ENCODE peak calls at places on chromosomes 11 and 22, in five cellular contexts. D is RWPE1, Y is breast epithelium, B is AG04450, C is Panc1. G is an unnamed sample.

GRCh38 chr22:23781533-23781932 is 5.2 kb upstream of the SMARCB1 start:
- DNase-seq in D (peak), Y (no peak), B (no peak), C (no peak), G (no peak)

GRCh38 chr11:2368851-2369180 is 8.3 kb upstream of the CD81 start:
- DNase-seq in D (no peak), Y (no peak), B (no peak), C (no peak), G (no peak)

GRCh38 chr22:31102441-31103081 is 4.8 kb downstream of the SELENOM start:
- DNase-seq in D (no peak), Y (peak), B (peak), C (no peak), G (no peak)

GRCh38 chr11:67674442-67674871 is at the start of gene ALDH3B2:
- DNase-seq in D (peak), Y (peak), B (no peak), C (no peak), G (no peak)

GRCh38 chr11:96088914-96089313 is 165.0 kb upstream of the MTMR2 start:
- DNase-seq in D (no peak), Y (no peak), B (no peak), C (no peak), G (no peak)

GRCh38 chr11:67345247-67345948 is 7.9 kb downstream of the POLD4 start:
- DNase-seq in D (no peak), Y (no peak), B (no peak), C (no peak), G (no peak)

GRCh38 chr22:49197500-49197899 is 630.2 kb downstream of the BRD1 start:
- DNase-seq in D (no peak), Y (peak), B (no peak), C (no peak), G (no peak)

GRCh38 chr11:76615950-76616349 is 54.6 kb downstream of the LRRC32 start:
- DNase-seq in D (peak), Y (no peak), B (no peak), C (no peak), G (no peak)

GRCh38 chr11:68021167-68021787 is 9.2 kb upstream of the NDUFS8 start:
- DNase-seq in D (no peak), Y (no peak), B (no peak), C (no peak), G (no peak)

GRCh38 chr11:47399860-47400812 is 8.3 kb upstream of the SLC39A13 start:
- DNase-seq in D (no peak), Y (no peak), B (no peak), C (no peak), G (peak)

GRCh38 chr11:35246725-35247124 is 107.8 kb downstream of the CD44 start:
- DNase-seq in D (no peak), Y (no peak), B (no peak), C (no peak), G (no peak)

GRCh38 chr22:38191746-38192474 is 9.9 kb upstream of the MAFF start:
- DNase-seq in D (no peak), Y (no peak), B (no peak), C (no peak), G (no peak)

GRCh38 chr22:44266811-44267760 is 45.7 kb downstream of the SHISAL1 start:
- DNase-seq in D (no peak), Y (no peak), B (no peak), C (no peak), G (no peak)

GRCh38 chr11:1302041-1302460 is 7.4 kb downstream of the TOLLIP start:
- DNase-seq in D (no peak), Y (no peak), B (no peak), C (no peak), G (no peak)

GRCh38 chr11:82981852-82982251 is 80.3 kb downstream of the DDIAS start:
- DNase-seq in D (no peak), Y (no peak), B (no peak), C (no peak), G (no peak)

GRCh38 chr22:31544481-31545480 is 48.4 kb downstream of the SFI1 start:
- DNase-seq in D (no peak), Y (no peak), B (no peak), C (no peak), G (no peak)

GRCh38 chr11:63504933-63505586 is 824 bp upstream of the LGALS12 start:
- DNase-seq in D (no peak), Y (peak), B (no peak), C (no peak), G (no peak)

GRCh38 chr11:119218141-119218878 is 12.2 kb downstream of the CBL start:
- DNase-seq in D (peak), Y (no peak), B (peak), C (peak), G (no peak)

GRCh38 chr22:20658433-20659222 is 115.3 kb upstream of the SERPIND1 start:
- DNase-seq in D (no peak), Y (no peak), B (no peak), C (no peak), G (no peak)

GRCh38 chr11:12777208-12777874 is 103.1 kb downstream of the TEAD1 start:
- DNase-seq in D (no peak), Y (no peak), B (peak), C (no peak), G (no peak)

GRCh38 chr11:133843454-133843987 is 1.8 kb downstream of the SPATA19 start:
- DNase-seq in D (no peak), Y (no peak), B (no peak), C (no peak), G (no peak)

GRCh38 chr11:29129850-29130249 is 887.0 kb downstream of the KCNA4 start:
- DNase-seq in D (peak), Y (no peak), B (no peak), C (no peak), G (no peak)

GRCh38 chr22:21926728-21927127 is 25.9 kb downstream of the PPM1F start:
- DNase-seq in D (no peak), Y (no peak), B (no peak), C (no peak), G (no peak)

GRCh38 chr11:70397336-70397982 is 870 bp upstream of the CTTN start:
- DNase-seq in D (peak), Y (no peak), B (no peak), C (no peak), G (no peak)

GRCh38 chr11:123473941-123474668 is 44.0 kb downstream of the GRAMD1B start:
- DNase-seq in D (peak), Y (no peak), B (peak), C (no peak), G (no peak)

GRCh38 chr11:124724854-124725718 is 14.7 kb upstream of the NRGN start:
- DNase-seq in D (no peak), Y (no peak), B (no peak), C (no peak), G (no peak)

GRCh38 chr11:133081020-133081419 is 451.3 kb downstream of the OPCML start:
- DNase-seq in D (no peak), Y (no peak), B (no peak), C (no peak), G (no peak)

GRCh38 chr11:1573847-1574255 is 1.8 kb upstream of the DUSP8 start:
- DNase-seq in D (no peak), Y (no peak), B (no peak), C (peak), G (no peak)

GRCh38 chr11:15893080-15893492 is 463.3 kb downstream of the SOX6 start:
- DNase-seq in D (no peak), Y (no peak), B (peak), C (no peak), G (no peak)

DNA sequence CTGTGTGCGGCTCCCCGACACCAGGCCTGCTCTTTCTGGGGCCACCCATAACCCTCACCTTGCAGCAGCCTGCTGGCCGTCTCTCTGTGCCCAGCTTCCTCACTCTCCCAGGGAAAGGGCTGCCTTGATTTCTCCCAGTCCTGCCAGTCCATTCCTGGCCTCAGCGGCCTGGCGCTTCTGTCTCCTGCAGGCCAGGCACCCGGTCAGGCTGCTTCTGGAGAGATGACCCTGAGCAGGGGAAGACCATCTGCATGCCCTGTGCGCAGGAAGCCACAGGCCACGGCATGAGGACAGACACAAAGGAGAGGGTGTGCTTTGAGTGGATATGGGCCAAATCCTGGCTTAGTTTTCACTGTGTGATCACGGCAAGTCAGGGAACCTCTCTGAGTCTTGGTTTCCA is 86.2 kb downstream of the TSPAN18 start:
- DNase-seq in D (no peak), Y (no peak), B (no peak), C (no peak), G (no peak)
- H3K27ac ChIP-seq in D (no peak), Y (no peak), B (no peak), C (no peak), G (no peak)

GRCh38 chr11:74954199-74954598 is 5.1 kb downstream of the SPCS2 start:
- DNase-seq in D (no peak), Y (no peak), B (no peak), C (no peak), G (no peak)

GRCh38 chr11:74953448-74953847 is 4.4 kb downstream of the SPCS2 start:
- DNase-seq in D (no peak), Y (no peak), B (no peak), C (no peak), G (no peak)

GRCh38 chr11:74952752-74953151 is 3.7 kb downstream of the SPCS2 start:
- DNase-seq in D (no peak), Y (no peak), B (no peak), C (no peak), G (no peak)

GRCh38 chr11:74956387-74956786 is 7.3 kb downstream of the SPCS2 start:
- DNase-seq in D (no peak), Y (no peak), B (no peak), C (no peak), G (no peak)

DNA sequence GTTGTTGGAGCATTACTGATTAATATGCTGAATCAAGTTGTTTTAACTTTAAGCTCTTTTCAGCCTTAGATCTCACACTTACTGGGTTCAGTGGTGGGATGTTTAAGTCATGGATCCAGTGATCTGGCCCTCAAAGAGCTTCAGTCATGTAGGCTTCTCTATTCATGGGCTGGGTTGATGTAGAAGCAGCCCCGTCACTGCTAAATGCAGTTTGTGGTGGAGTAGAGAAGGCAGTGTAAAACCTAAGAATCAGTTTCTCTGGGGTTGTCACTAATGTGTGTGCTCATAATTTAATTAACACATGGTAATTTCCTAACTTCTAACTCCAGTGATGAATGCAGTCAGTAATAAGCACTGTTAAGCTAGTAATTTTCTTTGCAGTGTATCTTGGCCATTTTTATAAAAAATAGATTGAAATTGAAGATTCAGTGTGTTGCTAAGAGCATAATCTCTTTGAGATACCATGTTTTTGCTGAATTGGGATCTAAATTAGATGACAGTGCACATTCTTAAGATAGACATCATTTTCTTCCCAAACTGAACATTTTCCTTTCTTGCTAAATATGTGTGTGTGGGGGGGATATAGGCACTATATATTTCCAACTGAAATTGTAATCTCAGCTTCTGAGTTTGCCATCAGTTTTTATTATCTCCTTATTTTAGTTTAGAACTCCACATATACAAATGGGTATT is 9.0 kb downstream of the SPCS2 start:
- DNase-seq in D (no peak), Y (no peak), B (no peak), C (no peak), G (no peak)
- H3K27ac ChIP-seq in D (no peak), Y (no peak), B (no peak), C (no peak), G (no peak)

GRCh38 chr22:45958971-45959370 is 18.0 kb downstream of the WNT7B start:
- DNase-seq in D (no peak), Y (no peak), B (no peak), C (no peak), G (no peak)
- H3K27ac ChIP-seq in D (no peak), Y (no peak), B (no peak), C (peak), G (no peak)

DNA sequence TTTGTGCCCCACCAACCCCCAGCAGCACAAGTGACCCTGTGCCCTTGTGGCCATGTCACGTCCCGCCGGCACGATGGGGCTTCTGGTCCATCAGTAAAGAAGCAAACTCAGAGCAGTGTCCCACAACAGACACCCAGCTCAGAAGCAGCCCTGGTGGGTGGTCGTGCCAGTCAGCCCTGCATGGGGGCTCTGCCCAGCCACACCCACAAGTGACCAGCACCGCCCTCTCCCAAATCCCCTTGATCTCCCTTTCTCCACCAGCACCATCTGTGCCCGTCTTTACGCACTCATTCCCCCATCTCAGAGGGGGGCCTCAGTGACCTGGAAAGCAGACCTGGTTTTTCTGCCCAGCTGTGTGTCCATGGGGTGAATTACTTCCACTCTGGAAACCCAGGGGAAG is 149.1 kb downstream of the DSCAML1 start:
- DNase-seq in D (no peak), Y (no peak), B (no peak), C (no peak), G (no peak)
- H3K27ac ChIP-seq in D (no peak), Y (no peak), B (no peak), C (no peak), G (no peak)

DNA sequence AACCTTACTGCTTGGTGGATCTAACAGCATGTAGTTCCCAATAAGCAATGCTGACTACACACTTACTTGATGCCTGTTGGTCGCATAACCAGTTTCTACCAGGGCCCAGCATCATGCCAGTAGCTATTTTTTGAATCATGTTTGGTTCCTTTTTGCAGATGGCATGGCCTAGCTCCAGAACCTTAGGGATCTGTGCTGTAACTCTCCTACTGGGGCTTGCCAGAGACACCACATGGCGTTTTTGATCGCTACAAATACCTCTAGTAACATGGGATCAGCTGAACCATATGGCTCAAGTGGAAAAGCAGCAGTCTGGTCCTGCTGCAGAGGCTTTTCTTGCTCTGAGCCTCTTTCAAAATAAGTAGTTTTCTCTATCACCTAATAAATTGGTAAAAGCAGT is 654.6 kb upstream of the API5 start:
- DNase-seq in D (no peak), Y (no peak), B (no peak), C (no peak), G (no peak)
- H3K27ac ChIP-seq in D (no peak), Y (no peak), B (no peak), C (no peak), G (no peak)

GRCh38 chr11:65560555-65561418 is 2.6 kb upstream of the LTBP3 start:
- DNase-seq in D (no peak), Y (no peak), B (no peak), C (no peak), G (no peak)

GRCh38 chr11:65563606-65564005 is 5.4 kb upstream of the LTBP3 start:
- DNase-seq in D (no peak), Y (no peak), B (no peak), C (no peak), G (no peak)

GRCh38 chr11:65562020-65562419 is 3.9 kb upstream of the LTBP3 start:
- DNase-seq in D (no peak), Y (no peak), B (no peak), C (no peak), G (no peak)

GRCh38 chr11:65559951-65560537 is 1.9 kb upstream of the LTBP3 start:
- DNase-seq in D (peak), Y (no peak), B (no peak), C (no peak), G (no peak)

DNA sequence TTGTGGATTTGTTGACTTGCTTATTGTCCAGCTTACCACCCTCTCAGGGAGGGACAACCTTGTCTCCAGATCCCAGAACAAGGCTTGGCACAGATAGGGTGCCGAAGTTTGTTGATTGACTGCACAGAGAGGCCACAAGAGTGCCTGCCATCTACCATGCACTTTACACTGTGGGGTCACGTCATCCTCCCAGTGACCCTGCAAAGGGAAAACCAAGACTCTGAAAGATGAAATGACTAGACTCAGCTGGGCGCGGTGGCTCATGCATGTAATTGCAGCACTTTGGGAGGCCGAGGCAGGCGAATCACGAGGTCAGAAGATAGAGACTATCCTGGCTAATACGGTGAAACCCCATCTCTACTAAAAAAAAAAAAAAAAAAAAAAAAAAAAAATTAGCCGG is 4.6 kb upstream of the LTBP3 start:
- DNase-seq in D (no peak), Y (no peak), B (no peak), C (no peak), G (no peak)
- H3K27ac ChIP-seq in D (no peak), Y (no peak), B (no peak), C (no peak), G (no peak)

GRCh38 chr22:33116846-33117547 is 58.8 kb upstream of the SYN3 start:
- DNase-seq in D (peak), Y (no peak), B (no peak), C (no peak), G (no peak)
- H3K27ac ChIP-seq in D (no peak), Y (no peak), B (no peak), C (no peak), G (no peak)

GRCh38 chr22:35736166-35736565 is 18.5 kb downstream of the APOL5 start:
- DNase-seq in D (no peak), Y (no peak), B (no peak), C (no peak), G (no peak)
- H3K27ac ChIP-seq in D (no peak), Y (no peak), B (no peak), C (peak), G (no peak)

DNA sequence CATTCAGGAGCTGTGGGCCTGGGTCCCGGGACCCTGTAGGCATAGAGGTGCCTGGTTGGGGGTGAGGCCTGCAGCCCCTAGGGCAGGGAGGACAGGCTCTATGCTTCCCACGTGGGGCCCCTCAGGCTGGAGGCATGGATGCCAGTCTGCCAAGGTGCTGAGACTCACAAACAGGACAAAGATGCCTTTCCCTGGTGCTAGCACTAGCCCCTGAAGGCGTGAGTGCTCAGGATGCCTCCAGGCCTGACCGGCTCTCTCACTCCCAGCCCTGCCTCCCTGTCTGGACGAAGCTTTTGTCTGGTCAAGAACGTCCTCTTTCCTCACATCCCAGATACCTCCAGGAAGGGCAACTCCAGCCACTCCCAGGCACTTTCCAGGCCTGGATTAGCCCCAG is 2.1 kb downstream of the CDC42BPG start:
- DNase-seq in D (peak), Y (no peak), B (no peak), C (no peak), G (no peak)
- H3K27ac ChIP-seq in D (peak), Y (peak), B (no peak), C (peak), G (no peak)

GRCh38 chr11:117639601-117640000 is 157.4 kb downstream of the DSCAML1 start:
- DNase-seq in D (no peak), Y (no peak), B (no peak), C (no peak), G (no peak)
- H3K27ac ChIP-seq in D (no peak), Y (no peak), B (no peak), C (no peak), G (no peak)